ENCODE peak calls at places on chromosomes 11 and 22, in five cellular contexts. U is GM12891, I is prostate gland, T is suprapubic skin, D is esophagus squamous epithelium. P is an unnamed sample.

GRCh38 chr22:38205261-38206128 is 3.7 kb downstream of the MAFF start:
- DNase-seq in U (no peak), I (no peak), T (no peak), D (no peak), P (no peak)

GRCh38 chr11:126654886-126655806 is 299.7 kb downstream of the ST3GAL4 start:
- DNase-seq in U (no peak), I (no peak), T (no peak), D (no peak), P (no peak)

GRCh38 chr22:43953988-43954771 is 1.1 kb upstream of the SAMM50 start:
- DNase-seq in U (no peak), I (no peak), T (no peak), D (no peak), P (no peak)

GRCh38 chr22:22881116-22882032 is 6.2 kb upstream of the IGLL5 start:
- DNase-seq in U (no peak), I (no peak), T (no peak), D (no peak), P (peak; percentile 43)

GRCh38 chr11:43937434-43938411 is 4.7 kb upstream of the C11orf96 start:
- DNase-seq in U (no peak), I (no peak), T (no peak), D (no peak), P (no peak)

GRCh38 chr11:28146123-28146751 is 38.0 kb downstream of the METTL15 start:
- DNase-seq in U (no peak), I (no peak), T (no peak), D (no peak), P (no peak)

GRCh38 chr11:119461250-119461963 is 38.4 kb upstream of the THY1 start:
- DNase-seq in U (no peak), I (no peak), T (no peak), D (no peak), P (no peak)

GRCh38 chr22:27153386-27153785 is 496.0 kb downstream of the MIAT start:
- DNase-seq in U (no peak), I (no peak), T (no peak), D (no peak), P (no peak)

GRCh38 chr11:100220801-100221200 is 466.3 kb upstream of the ARHGAP42 start:
- DNase-seq in U (no peak), I (no peak), T (no peak), D (no peak), P (no peak)

GRCh38 chr11:61967924-61968757 is 707 bp upstream of the FTH1 start:
- DNase-seq in U (no peak), I (no peak), T (peak; percentile 85), D (no peak), P (peak; percentile 91)
- TF ChIP-seq POLR2A in U (peak; percentile 64), I (no peak), T (no peak), D (no peak), P (no peak)

DNA sequence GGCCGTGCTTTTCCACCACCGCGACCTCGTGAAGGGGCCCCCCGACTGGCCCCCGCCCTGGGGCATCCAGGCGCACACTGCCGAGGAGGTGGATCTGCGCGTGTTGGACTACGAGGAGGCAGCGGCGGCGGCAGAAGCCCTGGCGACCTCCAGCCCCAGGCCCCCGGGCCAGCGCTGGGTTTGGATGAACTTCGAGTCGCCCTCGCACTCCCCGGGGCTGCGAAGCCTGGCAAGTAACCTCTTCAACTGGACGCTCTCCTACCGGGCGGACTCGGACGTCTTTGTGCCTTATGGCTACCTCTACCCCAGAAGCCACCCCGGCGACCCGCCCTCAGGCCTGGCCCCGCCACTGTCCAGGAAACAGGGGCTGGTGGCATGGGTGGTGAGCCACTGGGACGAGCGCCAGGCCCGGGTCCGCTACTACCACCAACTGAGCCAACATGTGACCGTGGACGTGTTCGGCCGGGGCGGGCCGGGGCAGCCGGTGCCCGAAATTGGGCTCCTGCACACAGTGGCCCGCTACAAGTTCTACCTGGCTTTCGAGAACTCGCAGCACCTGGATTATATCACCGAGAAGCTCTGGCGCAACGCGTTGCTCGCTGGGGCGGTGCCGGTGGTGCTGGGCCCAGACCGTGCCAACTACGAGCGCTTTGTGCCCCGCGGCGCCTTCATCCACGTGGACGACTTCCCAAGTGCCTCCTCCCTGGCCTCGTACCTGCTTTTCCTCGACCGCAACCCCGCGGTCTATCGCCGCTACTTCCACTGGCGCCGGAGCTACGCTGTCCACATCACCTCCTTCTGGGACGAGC is 1.3 kb downstream of the FUT4 start:
- DNase-seq in U (no peak), I (peak; percentile 7), T (peak; percentile 81), D (no peak), P (no peak)
- TF ChIP-seq POLR2A in U (no peak), I (no peak), T (no peak), D (no peak), P (no peak)

DNA sequence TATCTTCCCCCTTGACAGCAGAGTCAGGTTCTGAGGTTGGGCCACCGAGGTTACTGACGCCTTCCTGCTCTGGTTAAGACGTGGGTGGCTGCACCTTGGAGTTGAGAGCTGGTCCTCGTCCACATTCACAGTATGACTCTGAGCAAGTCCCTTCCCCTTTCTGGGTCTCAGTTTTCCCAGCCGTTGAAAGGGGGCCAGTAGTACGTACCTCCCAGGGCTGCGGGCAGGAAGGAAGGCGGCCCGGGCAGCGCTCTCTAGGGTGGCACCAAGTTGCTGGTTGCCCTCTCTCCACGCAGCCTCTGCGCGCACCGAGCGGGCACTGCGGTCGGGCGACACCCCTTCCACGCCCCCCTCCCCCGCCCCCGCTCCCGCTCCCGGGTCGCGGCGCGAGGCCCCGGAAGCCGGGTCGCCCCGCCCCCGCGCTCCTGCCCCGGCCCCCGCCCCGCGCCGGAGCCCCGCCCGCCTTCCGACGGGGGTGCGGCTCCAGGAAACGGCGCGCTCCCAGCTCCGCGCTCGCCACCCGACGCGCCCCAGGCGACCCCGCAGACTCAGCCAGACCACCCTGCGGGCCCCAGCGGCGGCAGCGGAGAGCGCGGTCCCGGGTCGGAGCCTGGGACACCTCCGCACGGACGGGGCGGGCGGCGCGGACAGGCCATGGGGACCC is at the start of gene EHBP1L1:
- DNase-seq in U (peak; percentile 92), I (no peak), T (no peak), D (no peak), P (no peak)
- TF ChIP-seq POLR2A in U (peak; percentile 6), I (peak; percentile 47), T (no peak), D (peak; percentile 65), P (no peak)

GRCh38 chr11:117466966-117467365 is 139.3 kb downstream of the CEP164 start:
- DNase-seq in U (no peak), I (no peak), T (no peak), D (no peak), P (no peak)
- TF ChIP-seq POLR2A in U (no peak), I (no peak), T (no peak), D (no peak), P (no peak)

GRCh38 chr22:20052309-20053250 is 27.5 kb upstream of the DGCR8 start:
- DNase-seq in U (no peak), I (no peak), T (no peak), D (no peak), P (peak; percentile 94)
- TF ChIP-seq POLR2A in U (no peak), I (no peak), T (no peak), D (no peak), P (no peak)

GRCh38 chr11:444397-445144 is 2.8 kb upstream of the ANO9 start:
- DNase-seq in U (no peak), I (no peak), T (peak; percentile 80), D (no peak), P (no peak)
- TF ChIP-seq POLR2A in U (no peak), I (no peak), T (no peak), D (no peak), P (no peak)

DNA sequence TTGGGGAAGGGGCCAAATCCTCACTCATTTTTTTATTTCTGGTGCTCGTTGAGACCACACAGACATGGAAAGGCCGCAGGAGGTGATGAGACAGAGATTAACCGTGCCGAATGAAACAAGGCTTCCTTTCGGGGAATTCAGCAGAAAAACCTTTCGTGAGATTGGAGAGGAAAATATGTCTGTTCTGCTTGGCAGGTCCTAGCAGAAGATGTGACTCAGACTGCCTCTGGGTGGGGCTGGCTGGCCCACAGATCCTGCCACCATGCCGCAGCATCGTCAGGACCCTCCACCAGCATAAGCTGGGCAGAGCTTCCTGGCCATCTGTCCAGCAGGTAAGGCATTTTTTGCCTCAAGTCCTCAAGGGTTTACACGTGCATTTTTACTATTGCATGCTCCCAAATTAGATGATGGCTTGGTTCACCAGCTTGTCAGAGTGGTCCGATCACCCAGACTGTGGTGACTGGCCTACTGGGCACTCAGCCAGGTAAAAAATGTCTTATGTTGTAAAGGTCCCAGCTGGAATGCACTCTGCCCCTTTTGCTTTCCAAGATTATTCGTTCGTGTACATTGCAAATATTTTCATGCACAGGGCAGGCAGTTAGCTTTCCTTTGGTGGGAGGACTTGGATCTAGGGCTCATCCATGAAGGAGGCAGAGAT is 1.5 kb downstream of the DDB2 start:
- DNase-seq in U (no peak), I (peak; percentile 46), T (no peak), D (no peak), P (no peak)
- TF ChIP-seq POLR2A in U (peak; percentile 32), I (no peak), T (no peak), D (no peak), P (no peak)